ENCODE peak calls at places on chromosomes 5 and 9, in four cellular contexts. D, K, M and L are unnamed samples. For H3K4me1 and H3K9me3, the result is how much of the 10 kb centered on the place peaks cover.

GRCh38 chr9:114869845-114870244 is 60.5 kb downstream of the TNFSF8 start:
- DNase-seq in K (no peak), M (no peak), D (peak), L (no peak)

GRCh38 chr5:139704748-139705147 is 56.6 kb downstream of the CXXC5 start:
- DNase-seq in M (no peak), D (no peak), K (no peak), L (no peak)

GRCh38 chr5:127650649-127651048 is 1.8 kb downstream of the CTXN3 start:
- DNase-seq in D (no peak), K (no peak), M (no peak), L (no peak)

GRCh38 chr9:111102793-111103474 is 64.7 kb upstream of the LPAR1 start:
- DNase-seq in K (no peak), D (no peak), M (no peak), L (no peak)

GRCh38 chr9:78997296-78997695 is 574.5 kb upstream of the TLE4 start:
- DNase-seq in M (no peak), D (no peak), K (no peak), L (no peak)

GRCh38 chr9:5610491-5610890 is 18.4 kb upstream of the RIC1 start:
- DNase-seq in K (no peak), D (no peak), M (no peak), L (no peak)

GRCh38 chr9:84001621-84002020 is 21.0 kb downstream of the RMI1 start:
- DNase-seq in M (no peak), D (no peak), K (no peak), L (no peak)

GRCh38 chr5:72816297-72817075 is at the start of gene TNPO1:
- DNase-seq in M (peak), K (peak), D (peak), L (peak)

GRCh38 chr9:3181049-3181953 is 337.4 kb upstream of the PUM3 start:
- DNase-seq in K (no peak), M (no peak), D (peak), L (peak)

GRCh38 chr5:91280062-91280941 is 102.8 kb downstream of the ARRDC3 start:
- DNase-seq in K (peak), M (peak), D (peak), L (peak)

GRCh38 chr9:90441814-90442213 is 200.8 kb downstream of the DIRAS2 start:
- DNase-seq in D (no peak), K (no peak), M (no peak), L (no peak)

GRCh38 chr5:50751064-50751657 is 84.7 kb downstream of the PARP8 start:
- DNase-seq in D (peak), K (no peak), M (no peak), L (no peak)

GRCh38 chr5:2736872-2737271 is 14.6 kb downstream of the IRX2 start:
- DNase-seq in D (no peak), M (peak), K (no peak), L (no peak)

GRCh38 chr5:40734986-40735385 is 20.8 kb downstream of the TTC33 start:
- DNase-seq in D (no peak), K (no peak), M (no peak), L (no peak)

GRCh38 chr5:136981936-136982335 is 517.2 kb downstream of the SPOCK1 start:
- DNase-seq in D (no peak), M (no peak), K (no peak), L (no peak)

GRCh38 chr9:132185164-132186009 is 23.5 kb downstream of the NTNG2 start:
- DNase-seq in D (no peak), K (no peak), M (no peak), L (no peak)

GRCh38 chr9:133690111-133690561 is 48.0 kb downstream of the SARDH start:
- DNase-seq in M (no peak), K (no peak), D (no peak), L (no peak)

GRCh38 chr5:137563646-137564474 is 64.7 kb upstream of the SPOCK1 start:
- DNase-seq in M (no peak), K (no peak), D (no peak), L (peak)

GRCh38 chr5:56620903-56621680 is 194.3 kb upstream of the MAP3K1 start:
- DNase-seq in K (no peak), M (no peak), D (no peak), L (no peak)

GRCh38 chr5:159210306-159210722 is 961 bp upstream of the RNF145 start:
- DNase-seq in M (no peak), K (no peak), D (peak), L (no peak)

GRCh38 chr9:94031380-94031779 is 52.9 kb upstream of the PTPDC1 start:
- DNase-seq in D (no peak), K (no peak), M (no peak), L (no peak)

GRCh38 chr5:112419596-112420110 is 576 bp upstream of the EPB41L4A start:
- DNase-seq in M (peak), K (peak), D (no peak), L (no peak)

GRCh38 chr5:14581891-14582796 is 552 bp downstream of the OTULINL start:
- DNase-seq in K (no peak), M (peak), D (no peak), L (no peak)

GRCh38 chr9:86589273-86589672 is 235.1 kb upstream of the TUT7 start:
- DNase-seq in M (no peak), K (no peak), D (no peak), L (no peak)

GRCh38 chr5:155307219-155307618 is 293.7 kb downstream of the KIF4B start:
- DNase-seq in D (no peak), M (no peak), K (no peak), L (no peak)

GRCh38 chr9:7976167-7976755 is 176.7 kb upstream of the DMAC1 start:
- DNase-seq in D (no peak), K (no peak), M (no peak), L (no peak)

GRCh38 chr5:73381587-73382411 is 66.8 kb downstream of the FOXD1 start:
- DNase-seq in M (no peak), D (no peak), K (no peak), L (no peak)

GRCh38 chr5:151200913-151201445 is 22.9 kb downstream of the CCDC69 start:
- DNase-seq in K (no peak), M (no peak), D (no peak), L (peak)

GRCh38 chr9:111949919-111950318 is 53.3 kb downstream of the UGCG start:
- DNase-seq in D (no peak), K (no peak), M (no peak), L (no peak)

GRCh38 chr5:6391151-6391550 is 12.8 kb upstream of the MED10 start:
- DNase-seq in K (no peak), M (no peak), D (no peak), L (peak)

GRCh38 chr5:79511945-79512493 is 1.9 kb downstream of the HOMER1 start:
- DNase-seq in K (no peak), M (no peak), D (no peak), L (no peak)

GRCh38 chr9:3398232-3398648 is 127.6 kb downstream of the RFX3 start:
- DNase-seq in D (no peak), M (no peak), K (no peak), L (no peak)

GRCh38 chr9:34654317-34655083 is 2.5 kb downstream of the IL11RA start:
- DNase-seq in M (peak), K (no peak), D (no peak), L (no peak)

GRCh38 chr5:151024894-151025606 is 4.7 kb downstream of the GPX3 start:
- DNase-seq in D (no peak), M (no peak), K (no peak), L (no peak)

GRCh38 chr9:18604971-18605370 is 131.0 kb downstream of the ADAMTSL1 start:
- DNase-seq in D (no peak), K (no peak), M (no peak), L (no peak)

GRCh38 chr9:91060520-91061343 is 259.1 kb downstream of the SYK start:
- DNase-seq in M (peak), K (peak), D (peak), L (peak)

GRCh38 chr5:66994790-66995189 is 201.8 kb downstream of the CD180 start:
- DNase-seq in D (peak), M (no peak), K (no peak), L (no peak)

DNA sequence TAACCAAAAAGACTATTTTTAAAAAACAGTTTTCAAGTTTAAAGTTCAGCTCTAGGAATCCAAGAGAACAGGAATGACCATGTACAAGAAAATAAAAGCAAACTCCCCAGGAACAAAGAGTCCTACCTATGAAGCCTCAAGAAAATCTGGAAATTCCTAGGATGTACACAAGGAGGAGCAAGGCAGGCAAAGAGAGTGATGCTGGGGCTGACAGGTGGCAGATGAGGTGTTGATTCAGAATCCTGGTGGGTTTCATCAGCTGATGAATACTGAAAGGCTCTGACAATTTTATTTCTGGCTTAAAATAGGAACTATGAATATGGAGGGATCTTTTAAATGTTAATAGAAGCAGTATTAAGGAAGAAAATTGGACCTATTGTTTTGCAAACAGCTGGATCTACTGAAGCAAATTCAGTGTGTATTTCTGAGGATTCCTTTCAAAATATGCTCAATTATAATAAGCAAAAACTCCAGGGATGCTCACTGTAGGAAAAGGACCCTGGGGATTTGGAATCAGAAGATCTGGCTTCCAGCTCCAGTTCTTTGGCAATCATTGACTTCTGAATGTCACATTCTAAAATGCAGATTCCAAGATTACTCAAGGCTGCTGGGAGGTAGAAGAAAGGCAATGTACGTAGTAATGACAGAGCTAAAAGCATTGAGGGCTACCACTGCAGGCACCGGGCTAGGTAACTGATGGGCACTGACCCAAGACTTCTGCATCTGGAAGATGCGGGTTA is 28.0 kb upstream of the SH3RF2 start:
- DNase-seq in K (no peak), M (no peak), D (no peak), L (peak)
- TF ChIP-seq EP300 in K (no peak), M (no peak), D (no peak), L (no peak)

GRCh38 chr5:10733426-10733825 is 27.6 kb downstream of the DAP start:
- DNase-seq in K (no peak), M (no peak), D (no peak), L (no peak)
- H3K4me1 ChIP-seq in K (under half), M (under half), D (under half), L (under half)

DNA sequence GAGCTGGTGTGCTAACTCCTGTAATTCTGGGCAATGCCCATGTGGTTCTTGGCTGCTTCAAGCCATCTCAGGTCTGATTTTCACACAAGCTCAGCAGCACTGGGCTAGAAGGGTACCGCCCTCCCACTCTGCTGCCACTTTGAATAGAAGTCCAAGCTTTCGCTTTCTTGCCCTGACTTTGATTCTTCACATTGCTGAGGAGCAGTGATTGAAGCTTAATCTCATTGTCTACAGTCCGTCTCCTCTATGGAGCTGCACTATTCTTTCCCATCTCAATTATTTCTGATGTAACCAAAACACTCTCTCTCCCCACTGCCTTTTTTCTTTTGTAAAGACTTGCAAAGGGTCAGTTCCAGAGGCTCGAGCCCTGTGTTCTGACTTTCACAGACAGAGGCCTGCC is 12.9 kb upstream of the RNF183 start:
- DNase-seq in K (no peak), D (no peak), M (no peak), L (no peak)
- H3K9me3 ChIP-seq in K (under half), D (under half), M (under half), L (under half)

GRCh38 chr9:136193127-136193890 is 11.6 kb downstream of the LHX3 start:
- DNase-seq in K (no peak), M (no peak), D (no peak), L (no peak)

GRCh38 chr9:136190237-136190601 is 14.7 kb downstream of the LHX3 start:
- DNase-seq in D (no peak), K (no peak), M (no peak), L (no peak)

GRCh38 chr9:136190656-136191548 is 14.0 kb downstream of the LHX3 start:
- DNase-seq in M (no peak), K (no peak), D (no peak), L (no peak)

GRCh38 chr9:136192289-136193126 is 12.4 kb downstream of the LHX3 start:
- DNase-seq in D (no peak), M (no peak), K (no peak), L (no peak)

DNA sequence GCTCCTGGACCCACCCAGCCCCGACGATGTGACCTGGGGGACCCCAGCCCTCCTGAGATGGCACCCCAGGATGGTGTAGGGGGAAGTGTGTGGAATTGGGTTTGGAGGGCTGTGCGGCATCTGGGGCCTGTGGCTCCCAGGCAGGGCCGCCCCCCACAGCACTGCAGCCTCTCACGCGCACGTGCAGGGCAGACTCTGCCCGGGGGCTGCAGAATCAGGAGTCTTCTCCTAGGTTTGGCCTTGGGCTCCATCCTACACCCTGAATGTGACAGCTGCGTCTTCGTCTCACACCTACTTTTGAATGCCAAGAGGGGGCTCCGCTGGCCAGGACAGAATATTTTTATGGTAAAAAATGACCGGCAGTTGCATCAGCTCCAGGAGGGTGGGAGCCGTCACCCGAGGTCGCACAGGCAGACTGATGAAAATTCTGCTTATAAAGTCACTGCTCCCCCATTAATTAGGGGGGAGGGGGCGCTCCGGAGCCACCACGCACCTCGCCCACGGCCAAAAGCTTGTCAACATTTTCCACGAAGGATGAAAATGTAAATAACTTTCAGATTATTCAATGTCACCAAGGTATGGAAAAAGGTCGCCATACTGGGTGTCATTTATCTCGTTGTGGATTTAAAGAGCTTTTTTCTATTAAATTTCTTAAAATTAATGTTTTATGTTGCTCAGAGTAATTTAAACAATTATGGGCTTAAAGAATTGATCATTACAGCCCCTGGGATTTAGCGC is 13.2 kb downstream of the LHX3 start:
- DNase-seq in K (no peak), M (no peak), D (no peak), L (no peak)
- TF ChIP-seq EP300 in K (no peak), M (no peak), D (no peak), L (no peak)

GRCh38 chr5:1343931-1344901 is 683 bp downstream of the CLPTM1L start:
- DNase-seq in K (no peak), M (no peak), D (no peak), L (no peak)

GRCh38 chr5:1338518-1339070 is 6.3 kb downstream of the CLPTM1L start:
- DNase-seq in K (no peak), D (no peak), M (no peak), L (no peak)

GRCh38 chr5:1342268-1342667 is 2.6 kb downstream of the CLPTM1L start:
- DNase-seq in M (no peak), K (no peak), D (no peak), L (no peak)

GRCh38 chr5:1343315-1343751 is 1.6 kb downstream of the CLPTM1L start:
- DNase-seq in M (no peak), K (no peak), D (no peak), L (no peak)

GRCh38 chr5:1341863-1342262 is 3.0 kb downstream of the CLPTM1L start:
- DNase-seq in K (no peak), M (no peak), D (no peak), L (no peak)
- H3K4me1 ChIP-seq in K (under half), M (under half), D (under half), L (under half)

DNA sequence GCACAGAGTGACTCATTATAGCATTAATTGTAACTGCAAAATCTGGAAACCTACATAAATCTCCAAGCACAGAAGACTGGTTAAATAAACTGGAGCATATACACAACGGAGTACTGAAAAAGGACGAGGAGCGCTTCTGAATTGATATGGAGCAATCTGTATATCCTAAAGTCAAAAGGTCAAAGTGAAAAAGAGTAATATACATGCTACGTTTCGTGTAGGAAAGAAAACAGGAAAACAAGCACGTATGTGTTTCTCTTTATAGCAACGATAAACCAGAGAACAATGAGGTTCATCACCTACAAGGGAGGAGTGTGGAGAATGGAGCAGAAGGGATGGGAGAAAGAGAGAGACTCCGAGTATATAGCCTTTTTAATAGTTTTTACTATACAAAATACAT is 8.0 kb downstream of the ZFP62 start:
- DNase-seq in D (no peak), K (no peak), M (no peak), L (no peak)
- H3K9me3 ChIP-seq in D (under half), K (under half), M (under half), L (under half)

GRCh38 chr5:173480896-173481295 is 135.6 kb downstream of the BOD1 start:
- DNase-seq in K (no peak), M (no peak), D (no peak), L (no peak)

GRCh38 chr5:173474881-173475287 is 141.6 kb downstream of the BOD1 start:
- DNase-seq in D (no peak), K (no peak), M (no peak), L (no peak)

GRCh38 chr5:173479711-173480110 is 136.7 kb downstream of the BOD1 start:
- DNase-seq in K (no peak), M (no peak), D (no peak), L (no peak)

GRCh38 chr5:173475780-173476179 is 140.7 kb downstream of the BOD1 start:
- DNase-seq in D (no peak), M (no peak), K (no peak), L (no peak)

GRCh38 chr5:173477320-173478055 is 139.0 kb downstream of the BOD1 start:
- DNase-seq in K (no peak), M (no peak), D (no peak), L (no peak)
- TF ChIP-seq EP300 in K (no peak), M (peak), D (no peak), L (peak)

DNA sequence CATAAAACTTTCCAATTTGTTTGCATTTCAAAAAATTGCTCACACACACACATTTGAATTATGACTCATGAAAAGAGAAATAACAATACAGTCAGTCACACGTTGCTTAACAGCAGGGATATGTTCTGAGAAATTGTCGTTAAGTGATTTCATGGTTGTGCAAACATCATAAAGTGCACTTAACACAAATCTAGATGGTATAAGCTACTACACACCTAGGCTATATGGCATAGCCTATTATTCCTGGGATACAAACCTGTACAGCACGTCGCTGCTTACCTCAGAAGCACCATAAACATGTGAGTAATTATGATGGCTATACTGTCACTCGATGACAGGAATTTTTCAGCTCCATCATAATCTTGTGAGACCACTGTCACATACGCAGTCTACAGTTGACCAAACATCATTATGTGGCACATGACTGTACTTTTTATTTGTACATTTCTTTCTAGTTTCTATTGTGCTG is 378.2 kb downstream of the ACTL7B start:
- DNase-seq in D (peak), M (no peak), K (no peak), L (no peak)
- H3K4me1 ChIP-seq in D (under half), M (half or more), K (under half), L (under half)

GRCh38 chr5:149322518-149322917 is 22.8 kb upstream of the GRPEL2 start:
- DNase-seq in M (no peak), K (no peak), D (peak), L (no peak)
- H3K9me3 ChIP-seq in M (under half), K (under half), D (under half), L (under half)